ENCODE peak calls at places on chromosomes 11 and 22, in seven cellular contexts. H is transverse colon, X is stomach, O is prostate gland, K is sigmoid colon, A is HepG2, N is endothelial cell of umbilical vein. R is an unnamed sample.

GRCh38 chr11:117690484-117691205 is 106.4 kb downstream of the DSCAML1 start:
- DNase-seq in K (no peak), O (no peak), H (no peak), A (no peak), N (no peak), X (no peak), R (no peak)

GRCh38 chr11:117045956-117046355 is 52.3 kb downstream of the SIK3 start:
- DNase-seq in A (peak; percentile 78), N (no peak), H (no peak), X (no peak), K (no peak), O (no peak), R (no peak)

GRCh38 chr11:135008001-135008405 is 596.0 kb upstream of the B3GAT1 start:
- DNase-seq in K (no peak), X (no peak), A (no peak), H (no peak), N (no peak), O (no peak), R (no peak)

GRCh38 chr22:20787746-20788626 is 14.1 kb downstream of the SERPIND1 start:
- DNase-seq in K (no peak), A (no peak), X (no peak), O (no peak), H (no peak), N (no peak), R (no peak)

GRCh38 chr22:49838771-49839717 is 11.4 kb upstream of the BRD1 start:
- DNase-seq in X (no peak), K (no peak), H (peak; percentile 61), A (no peak), N (no peak), O (no peak), R (no peak)

GRCh38 chr22:50613291-50613981 is 12.8 kb downstream of the MAPK8IP2 start:
- DNase-seq in A (peak; percentile 71), K (no peak), O (peak; percentile 49), X (peak; percentile 95), H (peak; percentile 89), N (no peak), R (no peak)

GRCh38 chr11:92302766-92303165 is 78.1 kb downstream of the FAT3 start:
- DNase-seq in H (no peak), X (no peak), O (no peak), K (no peak), N (no peak), A (no peak), R (peak; percentile 70)

GRCh38 chr22:27463121-27463520 is 338.4 kb downstream of the MN1 start:
- DNase-seq in N (no peak), A (no peak), K (no peak), H (no peak), X (no peak), O (no peak), R (no peak)

GRCh38 chr11:115548878-115549528 is 44.8 kb upstream of the CADM1 start:
- DNase-seq in H (peak; percentile 36), N (no peak), X (peak; percentile 46), K (no peak), O (no peak), A (peak; percentile 95), R (no peak)

GRCh38 chr11:113184498-113184897 is 129.9 kb upstream of the TTC12 start:
- DNase-seq in N (no peak), A (peak; percentile 35), X (no peak), K (no peak), O (no peak), H (no peak), R (no peak)

GRCh38 chr11:91433284-91434010 is 791.2 kb upstream of the FAT3 start:
- DNase-seq in A (no peak), H (no peak), N (no peak), X (no peak), K (no peak), O (no peak), R (no peak)

GRCh38 chr11:31628111-31628510 is 118.5 kb downstream of the ELP4 start:
- DNase-seq in O (no peak), H (no peak), A (no peak), K (no peak), X (no peak), N (no peak), R (no peak)

GRCh38 chr11:57399221-57399620 is 8.8 kb upstream of the PRG2 start:
- DNase-seq in O (no peak), K (no peak), A (no peak), H (no peak), X (no peak), N (peak; percentile 27), R (no peak)

GRCh38 chr22:37930270-37930951 is 23.0 kb downstream of the C22orf23 start:
- DNase-seq in A (no peak), O (no peak), N (no peak), X (no peak), H (no peak), K (no peak), R (no peak)

GRCh38 chr11:73274722-73275380 is 2.7 kb downstream of the P2RY6 start:
- DNase-seq in A (no peak), X (no peak), K (peak; percentile 62), H (no peak), O (no peak), N (no peak), R (no peak)

GRCh38 chr11:110069158-110069737 is 23.9 kb upstream of the ZC3H12C start:
- DNase-seq in H (peak; percentile 57), O (no peak), X (peak; percentile 39), N (peak; percentile 97), A (no peak), K (peak; percentile 74), R (no peak)

GRCh38 chr11:132994038-132994502 is 538.2 kb downstream of the OPCML start:
- DNase-seq in H (no peak), K (no peak), O (no peak), X (no peak), N (no peak), A (no peak), R (peak; percentile 62)

GRCh38 chr11:68976563-68976962 is 4.2 kb downstream of the MRGPRD start:
- DNase-seq in N (no peak), K (peak; percentile 22), H (peak; percentile 1), X (no peak), A (no peak), O (no peak), R (no peak)

GRCh38 chr11:59560702-59561469 is 49.5 kb downstream of the OR4D9 start:
- DNase-seq in N (peak; percentile 88), K (peak; percentile 95), X (peak; percentile 86), H (peak; percentile 91), O (peak; percentile 86), A (peak; percentile 77), R (peak; percentile 96)
- TF ChIP-seq POLR2A in N (no peak), K (no peak), X (no peak), H (peak; percentile 48), O (no peak), A (no peak), R (no peak)

DNA sequence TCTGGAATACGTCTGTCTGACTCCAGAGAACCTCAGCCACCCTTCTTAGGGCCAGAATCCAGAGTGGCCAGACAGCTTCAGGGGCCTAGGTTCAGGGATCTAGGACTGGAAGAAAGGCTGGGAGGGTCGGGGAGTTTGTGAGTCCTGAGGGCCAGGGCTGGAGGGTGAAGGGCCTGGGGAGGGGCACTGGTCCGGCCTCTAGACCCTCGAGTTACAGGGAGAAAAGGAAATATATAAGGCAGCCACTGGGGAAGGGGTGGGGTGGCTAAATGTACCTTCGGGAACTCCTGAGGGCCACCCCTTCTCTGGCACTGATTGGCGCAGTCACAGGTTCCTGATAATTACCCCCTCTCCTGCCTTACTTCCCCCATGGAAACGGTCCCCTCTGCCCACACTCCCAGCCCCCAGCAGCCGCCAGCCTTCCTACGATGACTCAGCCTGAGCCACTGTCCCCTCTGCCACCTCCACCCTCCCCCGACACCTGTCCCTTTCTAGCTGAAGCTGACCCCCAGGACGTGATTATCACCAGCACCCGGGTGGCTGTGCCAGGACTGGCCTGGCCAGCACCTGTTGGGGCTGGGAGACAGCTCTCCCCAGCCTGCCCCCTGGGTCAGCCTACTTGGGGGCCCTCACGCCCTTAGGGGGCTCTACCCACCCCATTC is 26.4 kb downstream of the MB start:
- DNase-seq in H (no peak), O (no peak), K (no peak), N (no peak), A (no peak), X (no peak), R (no peak)
- TF ChIP-seq POLR2AphosphoS5 in H (no peak), O (no peak), K (no peak), N (no peak), A (no peak), X (no peak), R (no peak)

DNA sequence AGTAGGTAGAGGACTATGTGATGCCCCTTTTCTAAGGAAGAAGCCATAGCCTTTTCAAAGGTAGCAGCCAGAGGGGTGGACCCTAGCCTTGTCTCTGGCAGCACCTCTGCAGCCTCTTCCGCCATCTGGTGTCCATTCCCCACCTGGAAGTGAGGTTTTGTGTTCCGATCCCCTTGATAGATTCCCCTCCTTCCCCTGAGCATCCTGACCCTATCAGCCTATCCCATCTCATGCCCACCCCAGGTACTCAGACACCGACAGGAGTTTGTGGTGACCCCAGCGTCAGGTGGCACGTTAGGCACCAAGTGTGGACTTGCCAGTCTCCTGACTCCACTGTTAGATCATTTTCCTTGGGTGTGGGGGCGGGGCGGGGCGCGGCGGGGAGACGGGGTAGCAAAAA is 398 bp upstream of the FAM89B start:
- DNase-seq in O (no peak), X (peak; percentile 36), K (no peak), N (peak; percentile 73), A (no peak), H (peak; percentile 44), R (no peak)
- TF ChIP-seq CTCF in O (peak; percentile 52), X (no peak), K (peak; percentile 44), N (peak; percentile 24), A (peak; percentile 60), H (peak; percentile 28), R (peak; percentile 59)

DNA sequence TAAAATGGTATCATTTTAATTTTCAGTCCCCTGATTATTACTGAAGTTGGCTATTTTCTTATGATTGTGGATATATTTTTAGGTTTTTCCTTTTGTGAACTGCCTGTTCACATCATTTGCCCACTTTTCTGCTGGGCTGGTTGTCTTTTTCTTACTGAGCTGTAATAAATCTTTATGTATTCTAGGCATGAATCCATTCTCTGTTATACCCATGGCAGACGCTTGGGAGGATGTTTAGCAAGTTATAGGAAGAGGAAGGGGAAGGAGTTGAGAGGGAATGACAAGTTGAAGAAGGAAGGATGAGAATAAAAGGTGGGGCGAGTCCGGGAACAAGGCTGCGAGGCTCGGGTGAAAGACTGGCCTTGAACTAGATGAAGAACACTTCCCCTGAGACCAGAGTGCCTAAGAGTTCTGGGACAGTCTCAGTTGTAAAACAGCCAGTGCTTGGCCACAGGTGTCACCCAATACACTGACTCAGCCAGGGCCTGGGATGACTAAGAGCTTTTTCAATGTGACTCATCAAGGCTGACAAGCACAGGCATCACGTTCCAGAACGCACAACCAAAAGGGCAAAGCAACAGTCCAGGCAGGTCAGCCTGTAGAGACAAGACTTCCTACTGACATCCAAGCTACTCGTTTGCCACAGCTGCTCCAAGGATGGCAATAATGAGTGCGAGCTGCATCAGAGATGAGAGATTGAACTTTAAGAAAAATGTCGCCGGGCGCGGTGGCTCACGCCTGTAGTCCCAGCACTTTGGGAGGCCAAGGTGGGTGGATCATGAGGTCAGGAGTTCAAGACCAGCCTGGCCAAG is 35.2 kb downstream of the LRFN4 start:
- DNase-seq in A (peak; percentile 88), H (peak; percentile 59), N (peak; percentile 83), X (peak; percentile 70), K (no peak), O (no peak), R (no peak)
- TF ChIP-seq POLR2A in A (no peak), H (no peak), N (no peak), X (no peak), K (no peak), O (no peak), R (no peak)

R was measured in esophagus muscularis mucosa.